ENCODE peak calls at places on chromosomes 2 and 18, in nine cellular contexts. C, M, Z, H, T, P, O, I and D are unnamed samples.

GRCh38 chr2:230068658-230069080 is at the start of gene SLC16A14:
- DNase-seq in C (peak; percentile 66), M (peak; percentile 52), Z (peak; percentile 49), H (no peak), T (no peak), P (peak; percentile 7), O (peak; percentile 16), I (peak; percentile 76), D (peak; percentile 62)

GRCh38 chr2:200479617-200480292 is 30.1 kb downstream of the KCTD18 start:
- DNase-seq in C (peak; percentile 85), M (no peak), Z (peak; percentile 18), H (no peak), T (no peak), P (no peak), O (peak; percentile 54), I (peak; percentile 87), D (no peak)

GRCh38 chr2:46299365-46300263 is 2.4 kb downstream of the EPAS1 start:
- DNase-seq in C (peak; percentile 80), M (peak; percentile 68), Z (no peak), H (peak; percentile 69), T (no peak), P (peak; percentile 62), O (no peak), I (peak; percentile 74), D (peak; percentile 33)

GRCh38 chr18:23872701-23873550 is 141.6 kb upstream of the TTC39C start:
- DNase-seq in C (no peak), M (no peak), Z (no peak), H (no peak), T (peak; percentile 56), P (no peak), O (no peak), I (no peak), D (no peak)

GRCh38 chr2:72859831-72860262 is 27.4 kb upstream of the SPR start:
- DNase-seq in C (peak; percentile 69), M (peak; percentile 85), Z (peak; percentile 42), H (peak; percentile 73), T (peak; percentile 37), P (peak; percentile 69), O (peak; percentile 16), I (peak; percentile 81), D (peak; percentile 72)

GRCh38 chr2:65724341-65724740 is 291.9 kb upstream of the SPRED2 start:
- DNase-seq in C (no peak), M (no peak), Z (no peak), H (no peak), T (no peak), P (no peak), O (no peak), I (no peak), D (no peak)

GRCh38 chr2:28009732-28010131 is 119.2 kb downstream of the BABAM2 start:
- DNase-seq in C (peak; percentile 50), M (no peak), Z (no peak), H (no peak), T (no peak), P (no peak), O (no peak), I (peak; percentile 76), D (no peak)

GRCh38 chr18:24185805-24186204 is 46.9 kb downstream of the CABYR start:
- DNase-seq in C (no peak), M (no peak), Z (no peak), H (no peak), T (no peak), P (no peak), O (no peak), I (peak; percentile 61), D (no peak)

GRCh38 chr2:233691443-233692433 is 952 bp upstream of the UGT1A6 start:
- DNase-seq in C (no peak), M (no peak), Z (no peak), H (no peak), T (no peak), P (no peak), O (no peak), I (no peak), D (peak; percentile 84)

GRCh38 chr2:233693963-233694362 is 1.3 kb downstream of the UGT1A6 start:
- DNase-seq in C (no peak), M (no peak), Z (no peak), H (no peak), T (no peak), P (no peak), O (no peak), I (no peak), D (no peak)

GRCh38 chr2:233689498-233689897 is 3.2 kb upstream of the UGT1A6 start:
- DNase-seq in C (no peak), M (no peak), Z (no peak), H (no peak), T (no peak), P (no peak), O (no peak), I (peak; percentile 14), D (no peak)

GRCh38 chr2:233690444-233690843 is 2.2 kb upstream of the UGT1A6 start:
- DNase-seq in C (no peak), M (no peak), Z (no peak), H (no peak), T (no peak), P (no peak), O (no peak), I (peak; percentile 15), D (no peak)

GRCh38 chr2:233692648-233693047 is at the start of gene UGT1A6:
- DNase-seq in C (no peak), M (no peak), Z (no peak), H (no peak), T (no peak), P (no peak), O (no peak), I (no peak), D (no peak)
- H3K4me3 ChIP-seq in C (no peak within 1 kb of the TSS), M (no peak within 1 kb of the TSS), Z (no peak within 1 kb of the TSS), H (no peak within 1 kb of the TSS), T (no peak within 1 kb of the TSS), P (no peak within 1 kb of the TSS), O (no peak within 1 kb of the TSS), I (no peak within 1 kb of the TSS), D (no peak within 1 kb of the TSS)

GRCh38 chr2:85132834-85133637 is at the start of gene TCF7L1:
- DNase-seq in C (peak; percentile 87), M (peak; percentile 96), Z (peak; percentile 57), H (peak; percentile 99), T (no peak), P (peak; percentile 93), O (peak; percentile 72), I (peak; percentile 76), D (peak; percentile 94)

GRCh38 chr2:85137131-85137530 is 3.9 kb downstream of the TCF7L1 start:
- DNase-seq in C (no peak), M (no peak), Z (no peak), H (no peak), T (no peak), P (no peak), O (no peak), I (no peak), D (no peak)

GRCh38 chr2:85133751-85134254 is 611 bp downstream of the TCF7L1 start:
- DNase-seq in C (peak; percentile 40), M (no peak), Z (no peak), H (peak; percentile 81), T (no peak), P (peak; percentile 75), O (no peak), I (peak; percentile 29), D (peak; percentile 56)

GRCh38 chr2:85134255-85135065 is 1.3 kb downstream of the TCF7L1 start:
- DNase-seq in C (peak; percentile 53), M (peak; percentile 66), Z (peak; percentile 40), H (peak; percentile 84), T (no peak), P (no peak), O (no peak), I (peak; percentile 65), D (no peak)

DNA sequence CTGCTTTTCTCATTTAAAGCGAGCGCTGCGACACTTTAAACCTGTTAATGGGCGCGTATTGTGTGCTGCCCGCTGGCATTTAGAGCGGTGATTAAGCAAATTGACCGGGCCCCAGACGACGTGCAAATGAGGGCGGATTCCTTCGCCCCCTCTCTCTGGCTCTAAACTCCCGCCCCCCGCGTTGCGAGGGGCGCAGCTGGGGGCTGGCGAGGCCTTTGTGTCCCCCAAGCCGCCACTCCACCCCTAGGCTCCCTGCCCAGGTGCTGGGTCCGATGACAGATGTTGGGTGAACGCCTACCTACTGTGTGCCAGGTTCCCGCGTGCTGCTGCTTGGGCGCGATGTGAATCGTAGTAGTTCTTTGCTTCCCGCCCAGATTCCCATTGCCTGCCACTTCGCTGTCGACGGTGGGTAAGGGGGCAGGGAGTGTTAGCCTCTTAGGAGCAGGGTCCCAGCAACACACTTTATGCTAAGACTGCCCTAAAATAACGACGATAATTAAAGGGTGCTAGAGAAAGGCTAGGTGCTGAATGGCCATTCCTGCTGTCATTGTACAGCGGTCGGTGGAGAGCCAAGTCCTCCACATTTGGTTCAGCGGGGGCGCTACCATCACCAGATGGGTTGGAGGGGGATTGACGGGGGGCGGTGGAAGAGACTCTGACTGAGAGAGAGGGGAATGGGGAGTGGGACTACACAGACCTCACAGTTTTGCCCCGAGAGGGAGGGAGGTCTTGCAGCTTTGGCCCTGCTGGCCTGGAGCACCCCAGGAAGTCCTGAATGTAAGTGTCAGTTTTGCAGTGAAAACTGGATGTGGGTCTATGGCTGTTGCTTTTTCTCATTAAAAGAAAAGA is 2.1 kb downstream of the TCF7L1 start:
- DNase-seq in C (no peak), M (peak; percentile 90), Z (no peak), H (peak; percentile 88), T (no peak), P (no peak), O (no peak), I (no peak), D (peak; percentile 74)
- H3K4me3 ChIP-seq in C (peak overlapping the region; percentile 70), M (peak overlapping the region; percentile 76), Z (peak overlapping the region; percentile 68), H (peak overlapping the region; percentile 100), T (no peak overlapping the region), P (no peak overlapping the region), O (peak overlapping the region; percentile 93), I (peak overlapping the region; percentile 65), D (peak overlapping the region; percentile 85)

GRCh38 chr18:63892544-63892943 is 5.0 kb downstream of the SERPINB2 start:
- DNase-seq in C (no peak), M (no peak), Z (no peak), H (no peak), T (no peak), P (no peak), O (no peak), I (no peak), D (no peak)

GRCh38 chr18:63888473-63889190 is 1.1 kb downstream of the SERPINB2 start:
- DNase-seq in C (no peak), M (no peak), Z (no peak), H (no peak), T (no peak), P (no peak), O (no peak), I (no peak), D (no peak)

GRCh38 chr18:63890950-63891304 is 3.4 kb downstream of the SERPINB2 start:
- DNase-seq in C (no peak), M (no peak), Z (no peak), H (no peak), T (no peak), P (peak; percentile 6), O (no peak), I (peak; percentile 39), D (no peak)

GRCh38 chr18:63889641-63890040 is 2.1 kb downstream of the SERPINB2 start:
- DNase-seq in C (no peak), M (no peak), Z (no peak), H (no peak), T (no peak), P (no peak), O (no peak), I (no peak), D (no peak)

DNA sequence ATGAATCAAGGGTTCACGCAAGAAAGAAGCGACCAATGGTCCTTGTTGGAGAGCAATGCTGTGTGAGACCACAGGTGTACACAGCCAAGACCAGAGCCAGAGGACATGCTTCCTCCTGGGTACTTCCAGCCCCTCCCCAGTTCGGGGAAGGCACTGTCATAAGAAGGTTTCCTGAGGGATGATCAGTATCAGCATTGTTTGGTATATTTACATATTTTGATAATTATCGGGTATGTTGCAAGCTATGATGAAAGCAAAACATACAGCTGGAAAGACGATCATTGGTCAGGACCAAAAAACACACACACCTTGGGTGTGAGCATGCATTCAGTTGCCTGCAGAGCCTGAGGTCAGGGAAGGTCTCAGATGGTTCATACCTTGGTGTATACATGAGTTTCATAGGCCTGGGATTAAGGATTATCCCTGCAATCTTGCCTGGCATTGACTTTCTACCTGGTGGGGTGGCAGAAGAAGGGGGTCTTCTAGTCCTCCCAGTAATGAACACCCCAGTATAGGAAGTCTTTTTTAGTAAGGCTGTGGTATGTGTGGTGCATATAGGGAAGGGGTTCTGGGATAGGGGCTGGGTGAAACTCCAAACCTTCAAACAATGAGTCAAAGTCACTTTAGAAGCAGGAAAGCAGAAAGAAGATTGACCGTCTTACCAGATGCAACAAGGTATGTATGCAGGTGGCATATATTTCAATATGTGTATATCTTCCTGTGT is 2.9 kb downstream of the SERPINB2 start:
- DNase-seq in C (no peak), M (no peak), Z (no peak), H (no peak), T (no peak), P (no peak), O (no peak), I (no peak), D (no peak)
- H3K4me3 ChIP-seq in C (no peak overlapping the region), M (no peak overlapping the region), Z (no peak overlapping the region), H (no peak overlapping the region), T (no peak overlapping the region), P (no peak overlapping the region), O (no peak overlapping the region), I (no peak overlapping the region), D (no peak overlapping the region)

GRCh38 chr18:69936191-69936558 is 11.5 kb downstream of the CD226 start:
- DNase-seq in C (peak; percentile 8), M (no peak), Z (peak; percentile 11), H (no peak), T (no peak), P (no peak), O (no peak), I (peak; percentile 46), D (no peak)
- H3K4me3 ChIP-seq in C (no peak overlapping the region), M (no peak overlapping the region), Z (no peak overlapping the region), H (no peak overlapping the region), T (peak overlapping the region; percentile 36), P (no peak overlapping the region), O (no peak overlapping the region), I (no peak overlapping the region), D (no peak overlapping the region)